ENCODE peak calls at places on chromosomes 16 and 17, in four cellular contexts. N is substantia nigra, S is T-helper 1 cell, Q is nucleus accumbens. O is an unnamed sample.

GRCh38 chr17:57459286-57459915 is 203.1 kb downstream of the MSI2 start:
- DNase-seq in S (no peak), N (no peak), Q (no peak), O (no peak)

GRCh38 chr17:63369233-63369632 is 76.9 kb downstream of the CYB561 start:
- DNase-seq in Q (no peak), S (no peak), N (no peak), O (peak)

GRCh38 chr17:27532269-27533067 is 76.2 kb downstream of the KSR1 start:
- DNase-seq in Q (no peak), S (no peak), N (peak), O (no peak)

GRCh38 chr16:85476389-85476788 is 136.7 kb upstream of the GSE1 start:
- DNase-seq in S (no peak), N (no peak), Q (no peak), O (no peak)

GRCh38 chr17:34095101-34095500 is 160.0 kb upstream of the CCL2 start:
- DNase-seq in N (no peak), S (no peak), Q (no peak), O (no peak)

GRCh38 chr16:68389006-68389405 is 59.3 kb downstream of the SMPD3 start:
- DNase-seq in Q (no peak), S (no peak), N (no peak), O (no peak)

GRCh38 chr17:73304971-73305786 is 6.6 kb downstream of the CDC42EP4 start:
- DNase-seq in N (no peak), S (no peak), Q (no peak), O (no peak)

GRCh38 chr17:7042507-7043194 is 1.2 kb downstream of the SLC16A11 start:
- DNase-seq in N (no peak), Q (no peak), S (no peak), O (no peak)

GRCh38 chr16:67719778-67720144 is 645 bp upstream of the GFOD2 start:
- DNase-seq in S (no peak), N (peak), Q (no peak), O (peak)

GRCh38 chr16:425740-426114 is 278 bp downstream of the RAB11FIP3 start:
- DNase-seq in S (no peak), N (no peak), Q (no peak), O (no peak)

GRCh38 chr17:4490637-4491061 is 8.0 kb upstream of the SPNS2 start:
- DNase-seq in Q (no peak), N (no peak), S (no peak), O (no peak)

GRCh38 chr16:14462811-14463210 is 167.2 kb downstream of the PARN start:
- DNase-seq in S (no peak), Q (no peak), N (no peak), O (no peak)